ENCODE peak calls at places on chromosomes 16 and 17, in eight cellular contexts. One of them, this sample, is unnamed.

GRCh38 chr17:17840751-17841591 is 4.2 kb upstream of the SREBF1 start:
- DNase-seq in CD8-positive, alpha-beta memory T cell: no peak
- DNase-seq in brain microvascular endothelial cell: peak
- DNase-seq in lung: no peak
- DNase-seq in transverse colon: no peak
- DNase-seq in suprapubic skin: no peak
- DNase-seq in GM23338: peak
- DNase-seq in tibial artery: peak
- DNase-seq in this sample: peak

GRCh38 chr16:19396555-19397011 is 21.1 kb upstream of the TMC5 start:
- DNase-seq in lung: peak
- DNase-seq in transverse colon: peak
- DNase-seq in suprapubic skin: no peak
- DNase-seq in CD8-positive, alpha-beta memory T cell: no peak
- DNase-seq in tibial artery: no peak
- DNase-seq in GM23338: no peak
- DNase-seq in brain microvascular endothelial cell: no peak
- DNase-seq in this sample: no peak

GRCh38 chr17:54662978-54663876 is 237.4 kb upstream of the TOM1L1 start:
- DNase-seq in lung: no peak
- DNase-seq in CD8-positive, alpha-beta memory T cell: no peak
- DNase-seq in tibial artery: no peak
- DNase-seq in GM23338: peak
- DNase-seq in transverse colon: no peak
- DNase-seq in suprapubic skin: no peak
- DNase-seq in brain microvascular endothelial cell: no peak
- DNase-seq in this sample: no peak

GRCh38 chr16:4298761-4299522 is 16.9 kb upstream of the GLIS2 start:
- DNase-seq in brain microvascular endothelial cell: peak
- DNase-seq in transverse colon: peak
- DNase-seq in tibial artery: no peak
- DNase-seq in lung: peak
- DNase-seq in GM23338: peak
- DNase-seq in suprapubic skin: no peak
- DNase-seq in CD8-positive, alpha-beta memory T cell: no peak
- DNase-seq in this sample: peak

GRCh38 chr17:1331708-1332107 is 52.2 kb downstream of the TRARG1 start:
- DNase-seq in suprapubic skin: no peak
- DNase-seq in transverse colon: no peak
- DNase-seq in tibial artery: no peak
- DNase-seq in brain microvascular endothelial cell: no peak
- DNase-seq in CD8-positive, alpha-beta memory T cell: no peak
- DNase-seq in lung: no peak
- DNase-seq in GM23338: no peak
- DNase-seq in this sample: no peak

GRCh38 chr16:83113811-83114210 is 487.0 kb downstream of the CDH13 start:
- DNase-seq in CD8-positive, alpha-beta memory T cell: no peak
- DNase-seq in tibial artery: no peak
- DNase-seq in transverse colon: no peak
- DNase-seq in suprapubic skin: no peak
- DNase-seq in GM23338: no peak
- DNase-seq in brain microvascular endothelial cell: no peak
- DNase-seq in lung: no peak
- DNase-seq in this sample: no peak

GRCh38 chr17:79355186-79355585 is 255.7 kb downstream of the RBFOX3 start:
- DNase-seq in CD8-positive, alpha-beta memory T cell: no peak
- DNase-seq in transverse colon: no peak
- DNase-seq in lung: no peak
- DNase-seq in tibial artery: no peak
- DNase-seq in brain microvascular endothelial cell: no peak
- DNase-seq in GM23338: no peak
- DNase-seq in suprapubic skin: no peak
- DNase-seq in this sample: no peak

GRCh38 chr17:78723001-78723796 is 58.9 kb downstream of the CYTH1 start:
- DNase-seq in brain microvascular endothelial cell: no peak
- DNase-seq in lung: no peak
- DNase-seq in transverse colon: peak
- DNase-seq in CD8-positive, alpha-beta memory T cell: no peak
- DNase-seq in tibial artery: no peak
- DNase-seq in suprapubic skin: no peak
- DNase-seq in GM23338: peak
- DNase-seq in this sample: no peak

GRCh38 chr17:42183741-42184711 is 1.2 kb downstream of the HCRT start:
- DNase-seq in brain microvascular endothelial cell: peak
- DNase-seq in CD8-positive, alpha-beta memory T cell: peak
- DNase-seq in suprapubic skin: no peak
- DNase-seq in lung: peak
- DNase-seq in transverse colon: peak
- DNase-seq in GM23338: peak
- DNase-seq in tibial artery: peak
- DNase-seq in this sample: no peak

GRCh38 chr16:87583453-87584131 is 18.7 kb upstream of the JPH3 start:
- DNase-seq in lung: no peak
- DNase-seq in brain microvascular endothelial cell: peak
- DNase-seq in transverse colon: no peak
- DNase-seq in tibial artery: no peak
- DNase-seq in suprapubic skin: no peak
- DNase-seq in CD8-positive, alpha-beta memory T cell: no peak
- DNase-seq in GM23338: peak
- DNase-seq in this sample: no peak

DNA sequence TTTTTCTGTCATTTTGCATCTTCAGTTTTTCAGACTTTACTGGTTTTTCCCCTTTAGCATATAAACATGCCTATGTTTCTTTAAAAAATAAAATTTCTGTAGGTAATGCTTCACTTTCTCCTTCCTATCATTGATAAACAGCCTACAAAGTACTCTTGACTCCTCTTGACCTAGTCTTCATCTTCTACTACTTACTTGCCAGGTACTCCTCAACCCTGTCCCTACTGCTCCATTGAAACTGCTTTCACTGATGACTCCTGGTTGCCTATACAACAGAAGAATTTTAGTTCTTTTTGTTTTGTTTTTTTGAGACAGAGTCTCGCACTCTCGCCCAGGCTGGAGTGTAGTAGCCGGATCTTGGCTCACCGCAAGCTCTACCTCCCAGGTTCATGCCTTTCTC is 7.0 kb downstream of the DDX42 start:
- DNase-seq in transverse colon: no peak
- DNase-seq in brain microvascular endothelial cell: no peak
- DNase-seq in tibial artery: no peak
- DNase-seq in CD8-positive, alpha-beta memory T cell: no peak
- DNase-seq in GM23338: no peak
- DNase-seq in suprapubic skin: no peak
- DNase-seq in lung: no peak
- DNase-seq in this sample: no peak
- H3K27ac ChIP-seq in transverse colon: no peak
- H3K27ac ChIP-seq in brain microvascular endothelial cell: no peak
- H3K27ac ChIP-seq in tibial artery: no peak
- H3K27ac ChIP-seq in CD8-positive, alpha-beta memory T cell: no peak
- H3K27ac ChIP-seq in GM23338: peak
- H3K27ac ChIP-seq in suprapubic skin: peak
- H3K27ac ChIP-seq in lung: no peak
- H3K27ac ChIP-seq in this sample: peak

GRCh38 chr17:20156196-20157077 is 147.3 kb downstream of the SPECC1 start:
- DNase-seq in suprapubic skin: no peak
- DNase-seq in CD8-positive, alpha-beta memory T cell: peak
- DNase-seq in brain microvascular endothelial cell: peak
- DNase-seq in tibial artery: no peak
- DNase-seq in transverse colon: peak
- DNase-seq in lung: peak
- DNase-seq in GM23338: peak
- DNase-seq in this sample: peak

GRCh38 chr17:20154601-20155000 is 145.4 kb downstream of the SPECC1 start:
- DNase-seq in lung: no peak
- DNase-seq in brain microvascular endothelial cell: no peak
- DNase-seq in suprapubic skin: no peak
- DNase-seq in transverse colon: no peak
- DNase-seq in CD8-positive, alpha-beta memory T cell: no peak
- DNase-seq in tibial artery: no peak
- DNase-seq in GM23338: no peak
- DNase-seq in this sample: no peak

GRCh38 chr17:20153231-20153630 is 144.1 kb downstream of the SPECC1 start:
- DNase-seq in tibial artery: no peak
- DNase-seq in transverse colon: peak
- DNase-seq in lung: no peak
- DNase-seq in suprapubic skin: no peak
- DNase-seq in GM23338: no peak
- DNase-seq in brain microvascular endothelial cell: no peak
- DNase-seq in CD8-positive, alpha-beta memory T cell: no peak
- DNase-seq in this sample: no peak

GRCh38 chr17:20157078-20157360 is 147.9 kb downstream of the SPECC1 start:
- DNase-seq in lung: no peak
- DNase-seq in brain microvascular endothelial cell: no peak
- DNase-seq in GM23338: no peak
- DNase-seq in transverse colon: peak
- DNase-seq in suprapubic skin: no peak
- DNase-seq in CD8-positive, alpha-beta memory T cell: no peak
- DNase-seq in tibial artery: no peak
- DNase-seq in this sample: peak

GRCh38 chr17:20155258-20156195 is 146.4 kb downstream of the SPECC1 start:
- DNase-seq in suprapubic skin: peak
- DNase-seq in brain microvascular endothelial cell: peak
- DNase-seq in CD8-positive, alpha-beta memory T cell: peak
- DNase-seq in tibial artery: peak
- DNase-seq in transverse colon: peak
- DNase-seq in lung: peak
- DNase-seq in GM23338: peak
- DNase-seq in this sample: peak
- H3K27ac ChIP-seq in suprapubic skin: peak
- H3K27ac ChIP-seq in brain microvascular endothelial cell: no peak
- H3K27ac ChIP-seq in CD8-positive, alpha-beta memory T cell: no peak
- H3K27ac ChIP-seq in tibial artery: peak
- H3K27ac ChIP-seq in transverse colon: peak
- H3K27ac ChIP-seq in lung: no peak
- H3K27ac ChIP-seq in GM23338: peak
- H3K27ac ChIP-seq in this sample: peak

GRCh38 chr16:57643166-57643813 is 14.9 kb downstream of the ADGRG1 start:
- DNase-seq in tibial artery: no peak
- DNase-seq in suprapubic skin: no peak
- DNase-seq in lung: no peak
- DNase-seq in CD8-positive, alpha-beta memory T cell: no peak
- DNase-seq in brain microvascular endothelial cell: peak
- DNase-seq in GM23338: no peak
- DNase-seq in transverse colon: no peak
- DNase-seq in this sample: no peak
- H3K27ac ChIP-seq in tibial artery: no peak
- H3K27ac ChIP-seq in suprapubic skin: peak
- H3K27ac ChIP-seq in lung: no peak
- H3K27ac ChIP-seq in CD8-positive, alpha-beta memory T cell: no peak
- H3K27ac ChIP-seq in brain microvascular endothelial cell: no peak
- H3K27ac ChIP-seq in GM23338: no peak
- H3K27ac ChIP-seq in transverse colon: no peak
- H3K27ac ChIP-seq in this sample: peak

GRCh38 chr17:49402706-49403105 is 12.0 kb downstream of the PHB1 start:
- DNase-seq in CD8-positive, alpha-beta memory T cell: no peak
- DNase-seq in lung: no peak
- DNase-seq in transverse colon: no peak
- DNase-seq in suprapubic skin: peak
- DNase-seq in tibial artery: no peak
- DNase-seq in brain microvascular endothelial cell: no peak
- DNase-seq in GM23338: no peak
- DNase-seq in this sample: no peak

GRCh38 chr17:49401971-49402491 is 12.7 kb downstream of the PHB1 start:
- DNase-seq in CD8-positive, alpha-beta memory T cell: no peak
- DNase-seq in lung: no peak
- DNase-seq in tibial artery: no peak
- DNase-seq in GM23338: no peak
- DNase-seq in suprapubic skin: peak
- DNase-seq in transverse colon: no peak
- DNase-seq in brain microvascular endothelial cell: no peak
- DNase-seq in this sample: no peak

GRCh38 chr17:49403514-49404289 is 11.0 kb downstream of the PHB1 start:
- DNase-seq in transverse colon: no peak
- DNase-seq in tibial artery: no peak
- DNase-seq in GM23338: no peak
- DNase-seq in lung: no peak
- DNase-seq in suprapubic skin: peak
- DNase-seq in CD8-positive, alpha-beta memory T cell: no peak
- DNase-seq in brain microvascular endothelial cell: no peak
- DNase-seq in this sample: no peak

GRCh38 chr17:49404906-49405305 is 9.8 kb downstream of the PHB1 start:
- DNase-seq in CD8-positive, alpha-beta memory T cell: no peak
- DNase-seq in tibial artery: no peak
- DNase-seq in transverse colon: no peak
- DNase-seq in brain microvascular endothelial cell: no peak
- DNase-seq in GM23338: no peak
- DNase-seq in suprapubic skin: peak
- DNase-seq in lung: no peak
- DNase-seq in this sample: no peak

GRCh38 chr17:49404371-49404770 is 10.3 kb downstream of the PHB1 start:
- DNase-seq in GM23338: no peak
- DNase-seq in transverse colon: no peak
- DNase-seq in CD8-positive, alpha-beta memory T cell: no peak
- DNase-seq in suprapubic skin: peak
- DNase-seq in tibial artery: no peak
- DNase-seq in lung: no peak
- DNase-seq in brain microvascular endothelial cell: no peak
- DNase-seq in this sample: no peak
- H3K27ac ChIP-seq in GM23338: no peak
- H3K27ac ChIP-seq in transverse colon: no peak
- H3K27ac ChIP-seq in CD8-positive, alpha-beta memory T cell: peak
- H3K27ac ChIP-seq in suprapubic skin: peak
- H3K27ac ChIP-seq in tibial artery: no peak
- H3K27ac ChIP-seq in lung: no peak
- H3K27ac ChIP-seq in brain microvascular endothelial cell: no peak
- H3K27ac ChIP-seq in this sample: no peak

GRCh38 chr17:44122825-44123355 is 551 bp downstream of the HDAC5 start:
- DNase-seq in GM23338: peak
- DNase-seq in suprapubic skin: no peak
- DNase-seq in transverse colon: peak
- DNase-seq in tibial artery: no peak
- DNase-seq in lung: no peak
- DNase-seq in brain microvascular endothelial cell: no peak
- DNase-seq in CD8-positive, alpha-beta memory T cell: peak
- DNase-seq in this sample: no peak
- H3K27ac ChIP-seq in GM23338: peak
- H3K27ac ChIP-seq in suprapubic skin: peak
- H3K27ac ChIP-seq in transverse colon: peak
- H3K27ac ChIP-seq in tibial artery: peak
- H3K27ac ChIP-seq in lung: peak
- H3K27ac ChIP-seq in brain microvascular endothelial cell: peak
- H3K27ac ChIP-seq in CD8-positive, alpha-beta memory T cell: peak
- H3K27ac ChIP-seq in this sample: peak

GRCh38 chr16:74563828-74564263 is 43.1 kb downstream of the GLG1 start:
- DNase-seq in tibial artery: peak
- DNase-seq in lung: peak
- DNase-seq in transverse colon: no peak
- DNase-seq in CD8-positive, alpha-beta memory T cell: no peak
- DNase-seq in brain microvascular endothelial cell: peak
- DNase-seq in suprapubic skin: no peak
- DNase-seq in GM23338: no peak
- DNase-seq in this sample: no peak
- H3K27ac ChIP-seq in tibial artery: no peak
- H3K27ac ChIP-seq in lung: no peak
- H3K27ac ChIP-seq in transverse colon: no peak
- H3K27ac ChIP-seq in CD8-positive, alpha-beta memory T cell: no peak
- H3K27ac ChIP-seq in brain microvascular endothelial cell: no peak
- H3K27ac ChIP-seq in suprapubic skin: no peak
- H3K27ac ChIP-seq in GM23338: no peak
- H3K27ac ChIP-seq in this sample: peak